ENCODE peak calls at places on chromosomes 6 and 20, in six cellular contexts. X is NT2/D1, U is MM.1S, C is right cardiac atrium, H is mesendoderm, E is upper lobe of right lung. V is an unnamed sample. For H3K4me1, the result is how much of the 10 kb centered on the place peaks cover.

GRCh38 chr6:167492096-167492449 is 167.2 kb downstream of the TTLL2 start:
- DNase-seq in U (no peak), C (peak), H (no peak), X (no peak), E (peak), V (no peak)

GRCh38 chr6:29992792-29993191 is 50.5 kb downstream of the HLA-A start:
- DNase-seq in E (no peak), X (no peak), C (no peak), H (no peak), U (no peak), V (no peak)

GRCh38 chr6:74479960-74480359 is 725.9 kb downstream of the COL12A1 start:
- DNase-seq in H (no peak), C (no peak), E (no peak), X (no peak), U (no peak), V (no peak)

GRCh38 chr20:42530855-42531674 is 658.6 kb downstream of the PTPRT start:
- DNase-seq in X (peak), U (peak), C (no peak), E (no peak), H (peak), V (no peak)

GRCh38 chr20:47355489-47356219 is 845 bp downstream of the ZMYND8 start:
- DNase-seq in E (no peak), U (peak), H (peak), X (no peak), C (no peak), V (no peak)

GRCh38 chr6:36844232-36845170 is 5.3 kb upstream of the CPNE5 start:
- DNase-seq in U (no peak), X (no peak), E (peak), H (no peak), C (peak), V (no peak)

GRCh38 chr20:8798505-8798904 is 270.4 kb upstream of the PLCB4 start:
- DNase-seq in E (no peak), C (no peak), U (no peak), X (no peak), H (no peak), V (no peak)

GRCh38 chr20:433300-433975 is 25.3 kb downstream of the RBCK1 start:
- DNase-seq in E (no peak), C (no peak), X (no peak), U (no peak), H (no peak), V (no peak)

GRCh38 chr20:19815553-19815991 is 57.5 kb downstream of the RIN2 start:
- DNase-seq in X (no peak), U (peak), E (no peak), C (no peak), H (peak), V (no peak)

GRCh38 chr6:146905313-146905712 is 298.9 kb upstream of the STXBP5 start:
- DNase-seq in U (no peak), E (no peak), X (no peak), C (no peak), H (peak), V (no peak)

GRCh38 chr6:110649704-110650103 is 165.6 kb downstream of the CDK19 start:
- DNase-seq in X (no peak), E (no peak), C (no peak), H (no peak), U (no peak), V (no peak)

GRCh38 chr20:20548527-20549266 is 163.7 kb downstream of the RALGAPA2 start:
- DNase-seq in H (no peak), U (no peak), E (no peak), X (no peak), C (no peak), V (no peak)

GRCh38 chr6:110542311-110543024 is 66.1 kb upstream of the SLC22A16 start:
- DNase-seq in C (peak), U (no peak), E (no peak), H (peak), X (no peak), V (no peak)

DNA sequence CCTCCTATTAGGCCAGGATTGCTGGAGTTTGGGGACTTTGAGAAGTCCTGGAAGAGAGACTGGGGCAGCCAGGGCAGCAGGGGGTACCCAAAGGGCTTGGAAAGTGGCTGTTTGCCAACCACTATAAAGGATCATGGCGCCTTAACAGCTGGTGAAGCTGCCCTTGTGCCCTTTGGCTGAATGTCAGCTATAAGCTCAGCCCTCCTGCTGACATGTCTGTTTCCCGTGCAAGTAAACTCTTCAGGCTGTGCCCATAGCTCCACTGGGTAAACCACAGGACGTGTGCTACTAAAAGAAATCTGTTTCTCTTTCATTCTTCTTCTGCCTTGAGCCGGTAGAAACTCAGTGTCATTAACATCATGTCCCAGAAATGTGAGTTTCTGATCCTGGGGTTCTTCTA is 97.3 kb downstream of the CAP2 start:
- DNase-seq in U (peak), H (no peak), C (no peak), E (no peak), X (no peak), V (no peak)
- H3K4me1 ChIP-seq in U (under half), H (under half), C (under half), E (under half), X (under half), V (under half)

GRCh38 chr6:35260642-35261570 is 1.4 kb downstream of the ZNF76 start:
- DNase-seq in H (no peak), X (no peak), C (no peak), E (no peak), U (no peak), V (no peak)

GRCh38 chr6:35259946-35260626 is 551 bp downstream of the ZNF76 start:
- DNase-seq in X (no peak), C (peak), E (peak), U (peak), H (peak), V (peak)

GRCh38 chr6:35258858-35259193 is 709 bp upstream of the ZNF76 start:
- DNase-seq in U (no peak), X (no peak), E (no peak), C (no peak), H (no peak), V (no peak)

GRCh38 chr6:35259194-35259945 is at the start of gene ZNF76:
- DNase-seq in E (peak), H (peak), X (peak), U (peak), C (peak), V (peak)

DNA sequence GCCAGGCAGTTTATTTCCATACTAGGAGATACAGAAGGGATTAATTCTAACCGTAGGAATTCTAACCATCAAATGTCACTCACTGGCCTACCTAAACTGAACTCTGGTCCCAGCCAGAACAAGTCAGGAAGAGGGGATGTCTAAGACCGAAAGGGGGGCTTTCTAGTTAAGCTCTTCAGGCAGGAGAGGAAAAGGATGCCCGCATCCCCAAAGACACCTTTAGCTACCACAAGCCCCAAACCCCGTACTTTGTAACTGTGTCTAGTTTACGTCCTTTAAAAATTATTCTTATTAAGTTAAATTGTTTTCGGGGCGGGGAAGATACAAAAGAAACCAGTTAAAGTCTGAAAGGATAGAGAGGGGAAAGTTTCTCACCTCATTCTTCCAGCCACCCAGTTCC is 1.2 kb upstream of the ZNF76 start:
- DNase-seq in X (no peak), H (no peak), U (no peak), E (no peak), C (no peak), V (no peak)
- H3K4me3 ChIP-seq in X (peak), H (peak), U (peak), E (peak), C (peak), V (peak)

GRCh38 chr6:15253107-15254073 is 7.5 kb downstream of the JARID2 start:
- DNase-seq in U (no peak), E (no peak), X (no peak), H (no peak), C (no peak), V (no peak)
- H3K4me1 ChIP-seq in U (half or more), E (under half), X (under half), H (under half), C (under half), V (under half)

DNA sequence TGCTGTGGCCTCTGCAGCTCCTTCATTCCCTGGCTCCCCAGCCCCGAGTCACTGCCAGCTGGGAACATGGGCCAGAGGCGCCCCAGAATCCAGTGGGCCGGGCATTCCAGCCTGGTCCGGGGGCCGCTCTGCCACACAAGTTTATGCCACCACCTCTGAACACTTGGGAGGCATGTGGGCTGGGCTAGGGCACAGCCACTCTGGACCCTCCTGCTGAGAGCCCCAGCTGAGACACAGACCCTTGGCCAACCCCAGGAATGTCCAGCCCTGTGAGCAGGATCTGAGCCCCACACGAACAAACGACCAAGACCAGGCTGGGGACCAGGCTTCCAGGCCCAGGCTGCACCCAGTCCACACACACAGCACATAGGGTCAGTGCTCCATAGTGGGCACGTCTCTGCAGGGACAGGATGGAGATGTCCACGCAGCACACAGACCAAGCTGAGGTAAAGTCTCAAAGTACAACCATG is 33.0 kb downstream of the YTHDF1 start:
- DNase-seq in X (no peak), C (peak), H (no peak), E (no peak), U (no peak), V (peak)
- H3K4me3 ChIP-seq in X (no peak), C (no peak), H (no peak), E (no peak), U (no peak), V (no peak)

GRCh38 chr20:64067733-64068307 is 4.8 kb downstream of the TCEA2 start:
- DNase-seq in C (peak), X (no peak), H (no peak), U (no peak), E (no peak), V (no peak)

GRCh38 chr20:64069209-64069613 is 6.2 kb downstream of the TCEA2 start:
- DNase-seq in C (peak), U (no peak), E (no peak), H (no peak), X (no peak), V (no peak)

GRCh38 chr20:64069614-64070243 is 6.7 kb downstream of the TCEA2 start:
- DNase-seq in C (peak), H (peak), X (no peak), E (no peak), U (peak), V (no peak)

GRCh38 chr20:64066984-64067605 is 4.1 kb downstream of the TCEA2 start:
- DNase-seq in C (peak), E (no peak), H (no peak), U (no peak), X (no peak), V (no peak)

GRCh38 chr20:64068381-64069208 is 5.6 kb downstream of the TCEA2 start:
- DNase-seq in H (no peak), X (no peak), U (no peak), E (no peak), C (peak), V (no peak)
- H3K4me1 ChIP-seq in H (under half), X (under half), U (under half), E (under half), C (under half), V (under half)

GRCh38 chr6:28139860-28140500 is 1.7 kb upstream of the ZKSCAN8 start:
- DNase-seq in C (no peak), U (peak), X (no peak), E (no peak), H (no peak), V (no peak)
- H3K4me3 ChIP-seq in C (peak), U (no peak), X (no peak), E (no peak), H (no peak), V (no peak)

V was measured in kidney.